ENCODE peak calls at places on chromosomes 16 and 17, in four cellular contexts. G is ascending aorta, T is dorsolateral prefrontal cortex, Q is GM20000. X is an unnamed sample.

GRCh38 chr16:64290461-64290860 is 831.4 kb downstream of the CDH11 start:
- DNase-seq in G (no peak), Q (no peak), T (no peak), X (no peak)

GRCh38 chr17:34616148-34616547 is 36.8 kb downstream of the TMEM132E start:
- DNase-seq in G (no peak), Q (no peak), T (no peak), X (no peak)

GRCh38 chr16:31880322-31880979 is 6.8 kb downstream of the ZNF267 start:
- DNase-seq in T (no peak), Q (no peak), G (no peak), X (no peak)

GRCh38 chr16:27330542-27330941 is 16.8 kb downstream of the IL4R start:
- DNase-seq in T (no peak), Q (no peak), G (no peak), X (no peak)

GRCh38 chr17:83026311-83026811 is 53.0 kb upstream of the METRNL start:
- DNase-seq in Q (no peak), G (no peak), T (no peak), X (no peak)

GRCh38 chr16:24035127-24035842 is 199.5 kb downstream of the PRKCB start:
- DNase-seq in T (no peak), Q (no peak), G (no peak), X (no peak)

GRCh38 chr16:68506331-68507053 is 32.6 kb upstream of the ZFP90 start:
- DNase-seq in T (no peak), Q (no peak), G (no peak), X (no peak)

GRCh38 chr17:57293077-57293476 is 36.8 kb downstream of the MSI2 start:
- DNase-seq in G (no peak), Q (no peak), T (no peak), X (no peak)

GRCh38 chr17:11880714-11881113 is 116.6 kb downstream of the ZNF18 start:
- DNase-seq in G (no peak), Q (no peak), T (no peak), X (no peak)

GRCh38 chr16:87319997-87320491 is 2.9 kb upstream of the C16orf95 start:
- DNase-seq in Q (no peak), G (no peak), T (no peak), X (no peak)

GRCh38 chr17:29085223-29085622 is 42.3 kb downstream of the PIPOX start:
- DNase-seq in T (no peak), Q (no peak), G (no peak), X (no peak)
- TF ChIP-seq CTCF in T (no peak), Q (no peak), G (no peak), X (no peak)

DNA sequence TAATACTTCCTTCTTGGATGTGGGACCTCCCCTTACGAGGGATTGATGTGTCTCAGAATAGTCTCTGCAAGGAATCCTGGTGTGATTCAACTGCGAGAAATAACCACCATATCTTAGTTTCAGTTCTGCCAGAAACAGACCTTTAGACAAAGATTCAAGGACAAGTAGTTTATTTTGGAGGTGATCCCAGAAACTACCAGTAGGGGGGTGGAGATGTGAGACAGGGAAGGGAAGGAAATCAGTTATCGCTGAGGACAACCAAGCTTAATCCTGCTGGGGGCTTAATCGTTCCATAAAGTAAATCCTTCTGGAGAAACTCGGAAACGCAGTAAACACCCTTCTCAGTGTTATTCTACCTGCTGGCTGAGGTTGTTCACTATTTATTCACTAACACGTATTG is 5.0 kb upstream of the SDR42E1 start:
- DNase-seq in Q (no peak), G (no peak), T (no peak), X (no peak)
- TF ChIP-seq CTCF in Q (no peak), G (no peak), T (no peak), X (no peak)

GRCh38 chr16:84735846-84736586 is 36.2 kb downstream of the USP10 start:
- DNase-seq in Q (no peak), T (no peak), G (no peak), X (no peak)
- TF ChIP-seq CTCF in Q (no peak), T (no peak), G (no peak), X (no peak)

DNA sequence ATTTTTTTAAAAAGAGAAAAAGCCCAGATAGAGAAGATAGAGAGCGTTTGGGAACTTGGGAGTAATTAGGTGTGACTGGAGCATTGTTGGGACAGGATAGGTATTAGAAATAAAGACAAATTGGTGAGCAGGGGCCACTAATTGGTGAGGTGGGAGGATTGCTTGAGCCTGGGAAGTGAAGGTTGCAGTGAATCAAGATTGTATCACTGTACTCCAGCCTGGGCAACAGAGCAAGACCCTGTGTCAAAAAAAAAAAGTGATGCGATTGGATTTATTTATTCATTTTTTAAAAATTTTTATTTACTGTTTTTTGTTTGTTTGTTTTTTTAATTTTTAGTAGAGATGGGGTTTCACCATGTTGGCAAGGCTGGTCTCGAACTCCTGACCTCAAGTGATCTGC is 5.1 kb downstream of the CASC3 start:
- DNase-seq in T (no peak), Q (no peak), G (no peak), X (no peak)
- TF ChIP-seq CTCF in T (no peak), Q (no peak), G (no peak), X (no peak)

DNA sequence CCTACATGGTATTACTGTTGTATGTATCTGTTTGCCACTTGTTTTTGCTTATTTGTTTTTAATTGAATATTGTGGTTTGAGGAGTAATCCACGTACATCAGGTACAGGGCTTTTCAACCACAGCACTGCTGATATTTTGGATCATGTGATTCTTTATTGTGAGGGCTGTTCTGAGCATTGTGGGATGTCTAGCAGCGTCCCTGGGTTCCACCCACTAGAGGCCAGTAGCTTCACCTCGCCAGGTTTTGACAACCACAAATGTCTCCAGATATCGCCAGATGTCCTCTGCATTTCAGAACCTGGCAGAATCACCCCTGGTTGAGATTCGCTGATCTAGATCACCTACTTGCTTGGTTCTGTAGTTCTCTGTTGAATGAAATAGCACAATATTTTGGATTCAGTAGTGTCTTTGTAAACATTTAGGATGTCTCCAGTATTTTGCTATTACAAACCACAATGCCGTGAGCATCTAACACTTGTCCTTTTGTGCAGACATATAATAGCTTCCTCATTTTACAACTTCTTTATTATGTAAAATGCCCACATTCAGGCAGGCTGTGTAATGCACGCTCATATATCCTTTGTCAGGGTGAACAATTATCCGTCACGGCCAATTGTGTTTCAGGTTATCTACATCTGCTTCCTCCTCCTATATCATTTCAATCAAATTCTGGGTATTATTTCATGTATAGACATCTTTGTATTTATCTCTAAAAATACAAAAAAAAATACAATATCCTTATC is 380.3 kb downstream of the SNX29 start:
- DNase-seq in Q (no peak), T (no peak), G (no peak), X (no peak)
- TF ChIP-seq CTCF in Q (no peak), T (no peak), G (no peak), X (no peak)

GRCh38 chr16:88533945-88534641 is 36.1 kb upstream of the ZC3H18 start:
- DNase-seq in G (no peak), Q (peak), T (no peak), X (peak)
- TF ChIP-seq CTCF in G (no peak), Q (no peak), T (no peak), X (no peak)

X was measured in D721Med.